ENCODE peak calls at places on chromosomes 16 and 17, in nine cellular contexts. I is hepatocyte, P is small intestine, V is breast epithelium, G is stomach, T is heart right ventricle, A is cardiac muscle cell, K is lower lobe of right lung, X is body of pancreas. O is an unnamed sample.

GRCh38 chr17:34706029-34706428 is 126.6 kb downstream of the TMEM132E start:
- DNase-seq in A (peak; percentile 84), G (no peak), T (peak; percentile 13), I (peak; percentile 56), X (no peak), P (peak; percentile 5), K (no peak), V (no peak), O (peak; percentile 9)

GRCh38 chr17:45227101-45227591 is 5.5 kb downstream of the FMNL1 start:
- DNase-seq in P (peak; percentile 46), X (no peak), A (no peak), T (no peak), G (no peak), I (peak; percentile 4), K (no peak), V (no peak), O (no peak)

GRCh38 chr16:82924075-82924854 is 297.5 kb downstream of the CDH13 start:
- DNase-seq in X (no peak), P (peak; percentile 39), A (peak; percentile 40), V (no peak), T (no peak), K (no peak), I (no peak), G (no peak), O (no peak)

GRCh38 chr16:66519974-66520373 is 29.9 kb downstream of the TK2 start:
- DNase-seq in V (no peak), K (no peak), I (no peak), X (no peak), P (no peak), A (no peak), T (no peak), G (no peak), O (no peak)

GRCh38 chr16:30541502-30542329 is 7.1 kb upstream of the ZNF747 start:
- DNase-seq in P (peak; percentile 66), A (peak; percentile 59), G (peak; percentile 80), X (no peak), I (peak; percentile 75), T (no peak), V (no peak), K (no peak), O (no peak)

GRCh38 chr16:30155188-30155587 is 28.2 kb upstream of the CORO1A start:
- DNase-seq in A (no peak), I (no peak), P (no peak), V (no peak), X (no peak), G (no peak), K (no peak), T (no peak), O (no peak)

GRCh38 chr17:78168906-78169793 is 769 bp downstream of the SYNGR2 start:
- DNase-seq in A (peak; percentile 67), P (peak; percentile 82), V (peak; percentile 82), G (peak; percentile 72), I (peak; percentile 79), X (peak; percentile 69), K (peak; percentile 76), T (peak; percentile 58), O (no peak)

GRCh38 chr17:68656666-68657065 is 55.5 kb upstream of the FAM20A start:
- DNase-seq in T (no peak), P (no peak), A (no peak), X (no peak), V (no peak), I (no peak), K (no peak), G (no peak), O (no peak)

GRCh38 chr16:87064731-87065720 is 252.2 kb downstream of the C16orf95 start:
- DNase-seq in T (no peak), K (no peak), G (no peak), V (no peak), I (no peak), X (no peak), P (no peak), A (no peak), O (no peak)

GRCh38 chr17:17375826-17376225 is 72.7 kb downstream of the NT5M start:
- DNase-seq in T (no peak), K (no peak), V (no peak), I (no peak), A (no peak), G (no peak), X (no peak), P (no peak), O (no peak)

GRCh38 chr17:17376362-17376761 is 73.2 kb downstream of the NT5M start:
- DNase-seq in T (no peak), I (peak; percentile 41), V (no peak), X (no peak), P (no peak), A (peak; percentile 52), K (no peak), G (no peak), O (no peak)

GRCh38 chr17:17377568-17377967 is 74.4 kb downstream of the NT5M start:
- DNase-seq in G (no peak), I (no peak), X (no peak), T (no peak), A (no peak), V (no peak), P (no peak), K (peak; percentile 76), O (no peak)

GRCh38 chr17:17379197-17379991 is 76.2 kb downstream of the NT5M start:
- DNase-seq in G (no peak), K (no peak), I (no peak), V (no peak), P (no peak), T (no peak), X (peak; percentile 39), A (no peak), O (no peak)

DNA sequence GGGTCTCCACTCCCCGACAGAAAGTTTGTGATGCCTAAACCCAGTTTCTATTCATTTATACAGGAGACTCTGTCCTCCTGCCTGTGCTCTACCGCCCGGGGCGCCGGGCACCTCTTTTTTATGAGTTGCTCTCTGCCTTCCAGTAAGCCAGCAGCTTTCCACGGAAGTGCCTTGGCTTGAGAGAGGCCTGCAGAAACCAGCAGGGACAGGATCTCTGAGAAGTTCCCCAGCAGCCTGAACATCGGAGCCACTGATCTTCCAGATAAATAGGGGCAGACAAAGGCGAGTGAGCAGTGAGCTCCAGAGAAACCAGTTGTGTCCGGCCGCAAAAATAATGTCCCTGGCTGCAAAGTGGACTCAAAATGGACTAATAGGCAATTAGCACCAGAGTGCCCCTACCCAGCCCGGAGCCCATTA is 73.9 kb downstream of the NT5M start:
- DNase-seq in P (no peak), X (no peak), T (no peak), V (peak; percentile 67), A (no peak), K (no peak), I (no peak), G (no peak), O (no peak)
- H3K27ac ChIP-seq in P (no peak overlapping the region), X (no peak overlapping the region), T (no peak overlapping the region), V (no peak overlapping the region), A (no peak overlapping the region), K (peak overlapping the region; percentile 69), I (no peak overlapping the region), G (no peak overlapping the region), O (no peak overlapping the region)

GRCh38 chr16:48590476-48590875 is 19.5 kb downstream of the N4BP1 start:
- DNase-seq in A (no peak), X (no peak), P (no peak), G (no peak), K (no peak), T (no peak), I (no peak), V (no peak), O (no peak)
- H3K9me3 ChIP-seq in A (peaks cover 5% of the 10 kb centered on the region), X (peaks cover 5% of the 10 kb centered on the region), P (no peaks in the 10 kb centered on the region), G (no peaks in the 10 kb centered on the region), K (peaks cover 5% of the 10 kb centered on the region), T (no peaks in the 10 kb centered on the region), I (peaks cover 29% of the 10 kb centered on the region), V (peaks cover 14% of the 10 kb centered on the region), O (peaks cover 6% of the 10 kb centered on the region)

GRCh38 chr17:42855048-42855596 is 4.1 kb downstream of the AOC3 start:
- DNase-seq in P (no peak), K (no peak), V (no peak), T (no peak), I (no peak), X (no peak), G (no peak), A (no peak), O (no peak)

GRCh38 chr17:42853597-42853967 is 2.6 kb downstream of the AOC3 start:
- DNase-seq in P (no peak), A (no peak), K (no peak), G (no peak), I (no peak), X (no peak), V (no peak), T (no peak), O (no peak)

GRCh38 chr17:42852351-42852750 is 1.4 kb downstream of the AOC3 start:
- DNase-seq in K (no peak), I (no peak), A (no peak), X (no peak), P (no peak), T (no peak), G (no peak), V (peak; percentile 46), O (no peak)

GRCh38 chr17:42853004-42853403 is 2.0 kb downstream of the AOC3 start:
- DNase-seq in K (no peak), G (no peak), P (no peak), T (no peak), X (no peak), A (no peak), V (no peak), I (no peak), O (no peak)

DNA sequence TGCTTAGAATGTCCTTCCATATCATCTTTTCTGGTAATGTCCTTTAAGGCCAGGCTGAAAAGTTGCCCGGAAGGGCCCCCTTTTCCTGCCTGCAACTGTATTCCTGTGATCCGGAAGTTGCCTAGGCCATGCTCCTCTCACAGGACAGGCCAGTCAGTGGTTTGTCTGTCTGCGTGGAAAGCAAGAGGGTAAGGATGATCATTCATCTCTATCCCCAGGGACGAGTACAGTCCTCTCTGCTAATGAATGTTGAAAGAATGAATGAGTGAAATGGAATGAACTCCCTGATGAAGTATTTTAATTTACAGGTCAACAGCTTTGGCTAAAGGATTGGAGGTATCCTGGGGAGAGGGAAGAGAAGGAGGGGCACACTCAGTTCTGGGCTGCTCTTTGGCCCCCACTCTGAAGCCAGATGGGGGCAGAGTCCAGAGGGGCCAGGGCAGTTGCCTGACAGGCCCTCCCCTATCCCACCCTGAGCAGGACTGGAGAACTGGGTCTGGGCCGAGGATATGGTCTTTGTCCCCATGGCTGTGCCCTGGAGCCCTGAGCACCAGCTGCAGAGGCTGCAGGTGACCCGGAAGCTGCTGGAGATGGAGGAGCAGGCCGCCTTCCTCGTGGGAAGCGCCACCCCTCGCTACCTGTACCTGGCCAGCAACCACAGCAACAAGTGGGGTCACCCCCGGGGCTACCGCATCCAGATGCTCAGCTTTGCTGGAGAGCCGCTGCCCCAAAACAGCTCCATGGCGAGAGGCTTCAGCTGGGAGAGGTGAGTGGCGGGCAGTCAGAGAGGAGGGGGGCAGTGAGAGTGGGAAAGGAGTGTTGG is 3.2 kb downstream of the AOC3 start:
- DNase-seq in X (no peak), G (no peak), T (no peak), P (no peak), I (no peak), K (no peak), A (no peak), V (no peak), O (no peak)
- H3K4me3 ChIP-seq in X (no peak overlapping the region), G (peak overlapping the region; percentile 49), T (peak overlapping the region; percentile 51), P (no peak overlapping the region), I (no peak overlapping the region), K (peak overlapping the region; percentile 52), A (no peak overlapping the region), V (peak overlapping the region; percentile 59), O (no peak overlapping the region)

DNA sequence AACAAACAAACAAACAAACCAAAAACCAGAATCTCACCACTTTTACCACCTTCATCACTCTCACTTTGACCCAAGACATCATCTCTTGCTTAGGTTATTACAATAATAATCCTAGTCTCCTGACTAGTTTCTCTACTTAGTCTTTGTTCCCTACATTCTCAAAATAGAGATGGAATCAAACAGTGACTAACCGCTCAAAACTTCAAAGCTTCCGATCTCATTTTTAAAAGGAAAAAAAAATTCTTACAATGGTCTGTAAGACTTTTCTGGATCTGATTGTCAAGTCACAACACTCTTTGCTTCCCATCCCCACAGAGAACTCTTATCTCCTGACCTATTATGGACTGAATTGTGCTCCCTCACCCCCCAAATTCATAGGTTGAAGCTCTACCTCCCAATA is 60.9 kb downstream of the SPAG9 start:
- DNase-seq in G (no peak), P (no peak), I (no peak), A (no peak), K (no peak), T (no peak), X (no peak), V (no peak), O (no peak)
- H3K27ac ChIP-seq in G (no peak overlapping the region), P (no peak overlapping the region), I (no peak overlapping the region), A (no peak overlapping the region), K (no peak overlapping the region), T (no peak overlapping the region), X (no peak overlapping the region), V (no peak overlapping the region), O (no peak overlapping the region)